ENCODE peak calls at places on chromosomes 13 and 19, in seven cellular contexts. P, X, H, O, W, G and K are unnamed samples.

GRCh38 chr13:26872444-26873173 is 112.0 kb upstream of the GPR12 start:
- DNase-seq in P (peak; percentile 29), X (peak; percentile 43), H (no peak), O (no peak), W (peak; percentile 37), G (peak; percentile 71), K (no peak)

GRCh38 chr19:51689751-51690358 is 3.3 kb upstream of the SPACA6 start:
- DNase-seq in P (peak; percentile 23), X (no peak), H (no peak), O (no peak), W (no peak), G (peak; percentile 73), K (no peak)

GRCh38 chr13:112803422-112803821 is 113.6 kb downstream of the ATP11A start:
- DNase-seq in P (no peak), X (no peak), H (no peak), O (no peak), W (no peak), G (no peak), K (no peak)

GRCh38 chr19:18700501-18701249 is 17.2 kb downstream of the CRTC1 start:
- DNase-seq in P (peak; percentile 98), X (peak; percentile 83), H (no peak), O (no peak), W (peak; percentile 55), G (peak; percentile 75), K (peak; percentile 36)

GRCh38 chr19:36265856-36266374 is 51.0 kb downstream of the ZNF146 start:
- DNase-seq in P (no peak), X (no peak), H (no peak), O (no peak), W (no peak), G (no peak), K (no peak)

GRCh38 chr13:33322474-33322827 is 36.9 kb upstream of the STARD13 start:
- DNase-seq in P (peak; percentile 17), X (no peak), H (no peak), O (no peak), W (no peak), G (peak; percentile 28), K (no peak)

GRCh38 chr13:74715718-74716117 is 581.5 kb upstream of the KLF12 start:
- DNase-seq in P (no peak), X (no peak), H (no peak), O (no peak), W (no peak), G (no peak), K (no peak)

GRCh38 chr13:49303533-49304252 is 56.0 kb downstream of the CDADC1 start:
- DNase-seq in P (peak; percentile 77), X (no peak), H (no peak), O (no peak), W (no peak), G (peak; percentile 70), K (no peak)

GRCh38 chr19:36196249-36196648 is 18.2 kb downstream of the ZNF565 start:
- DNase-seq in P (no peak), X (no peak), H (no peak), O (no peak), W (no peak), G (no peak), K (peak; percentile 16)

GRCh38 chr13:89380101-89380500 is 1708.9 kb downstream of the SLITRK5 start:
- DNase-seq in P (no peak), X (no peak), H (no peak), O (no peak), W (no peak), G (no peak), K (peak; percentile 2)

GRCh38 chr13:45257638-45258338 is 56.9 kb upstream of the KCTD4 start:
- DNase-seq in P (no peak), X (peak; percentile 59), H (no peak), O (no peak), W (no peak), G (no peak), K (peak; percentile 48)

GRCh38 chr19:51372649-51373504 is at the start of gene NKG7:
- DNase-seq in P (no peak), X (peak; percentile 85), H (no peak), O (no peak), W (peak; percentile 69), G (no peak), K (no peak)

GRCh38 chr19:30044273-30045259 is 102.5 kb downstream of the URI1 start:
- DNase-seq in P (no peak), X (no peak), H (no peak), O (no peak), W (no peak), G (no peak), K (no peak)

GRCh38 chr19:34962945-34963530 is 991 bp downstream of the ZNF792 start:
- DNase-seq in P (no peak), X (peak; percentile 23), H (no peak), O (no peak), W (no peak), G (no peak), K (no peak)

GRCh38 chr19:34963531-34964406 is at the start of gene ZNF792:
- DNase-seq in P (peak; percentile 73), X (peak; percentile 54), H (no peak), O (no peak), W (peak; percentile 38), G (peak; percentile 72), K (peak; percentile 19)

GRCh38 chr19:34961775-34962174 is 2.3 kb downstream of the ZNF792 start:
- DNase-seq in P (no peak), X (no peak), H (no peak), O (no peak), W (no peak), G (no peak), K (no peak)

GRCh38 chr19:34962281-34962944 is 1.6 kb downstream of the ZNF792 start:
- DNase-seq in P (peak; percentile 23), X (peak; percentile 81), H (no peak), O (no peak), W (no peak), G (no peak), K (no peak)

DNA sequence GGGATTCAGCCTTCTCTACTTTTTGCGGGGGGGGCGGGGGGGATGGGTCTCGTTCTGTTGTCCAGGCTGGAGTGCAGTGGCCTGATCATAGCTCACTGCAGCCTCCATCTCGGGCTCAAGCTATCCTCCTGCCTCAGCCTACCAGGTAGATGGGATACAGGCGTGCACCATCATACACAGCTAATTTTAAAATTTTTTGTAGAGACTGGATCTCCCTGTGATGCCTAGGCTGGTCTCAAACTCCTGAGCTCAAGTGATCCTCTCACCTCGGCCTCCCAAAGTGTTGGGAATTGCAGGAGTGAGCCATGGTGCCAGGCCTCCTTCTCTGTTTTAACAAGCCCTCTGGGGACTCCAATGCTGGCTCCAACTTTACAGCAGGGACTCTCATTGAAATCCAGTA is 569 bp upstream of the ZNF792 start:
- DNase-seq in P (no peak), X (no peak), H (no peak), O (no peak), W (no peak), G (no peak), K (no peak)
- H3K4me3 ChIP-seq in P (no peak overlapping the region), X (no peak overlapping the region), H (peak overlapping the region; percentile 82), O (peak overlapping the region; percentile 97), W (no peak overlapping the region), G (no peak overlapping the region), K (no peak overlapping the region)

GRCh38 chr13:110273254-110273653 is 33.7 kb downstream of the COL4A1 start:
- DNase-seq in P (no peak), X (no peak), H (no peak), O (no peak), W (no peak), G (no peak), K (no peak)

GRCh38 chr13:110274687-110275086 is 32.3 kb downstream of the COL4A1 start:
- DNase-seq in P (no peak), X (no peak), H (no peak), O (no peak), W (no peak), G (no peak), K (no peak)

GRCh38 chr13:110272227-110272626 is 34.7 kb downstream of the COL4A1 start:
- DNase-seq in P (no peak), X (no peak), H (no peak), O (no peak), W (no peak), G (no peak), K (no peak)

GRCh38 chr13:110271313-110271712 is 35.6 kb downstream of the COL4A1 start:
- DNase-seq in P (no peak), X (no peak), H (no peak), O (no peak), W (no peak), G (no peak), K (no peak)

GRCh38 chr13:110272651-110273050 is 34.3 kb downstream of the COL4A1 start:
- DNase-seq in P (no peak), X (no peak), H (no peak), O (no peak), W (no peak), G (no peak), K (no peak)
- H3K4me1 ChIP-seq in P (no peaks in the 10 kb centered on the region), X (no peaks in the 10 kb centered on the region), H (peaks cover 9% of the 10 kb centered on the region), O (peaks cover 90% of the 10 kb centered on the region), W (no peaks in the 10 kb centered on the region), G (no peaks in the 10 kb centered on the region), K (peaks cover 4% of the 10 kb centered on the region)

DNA sequence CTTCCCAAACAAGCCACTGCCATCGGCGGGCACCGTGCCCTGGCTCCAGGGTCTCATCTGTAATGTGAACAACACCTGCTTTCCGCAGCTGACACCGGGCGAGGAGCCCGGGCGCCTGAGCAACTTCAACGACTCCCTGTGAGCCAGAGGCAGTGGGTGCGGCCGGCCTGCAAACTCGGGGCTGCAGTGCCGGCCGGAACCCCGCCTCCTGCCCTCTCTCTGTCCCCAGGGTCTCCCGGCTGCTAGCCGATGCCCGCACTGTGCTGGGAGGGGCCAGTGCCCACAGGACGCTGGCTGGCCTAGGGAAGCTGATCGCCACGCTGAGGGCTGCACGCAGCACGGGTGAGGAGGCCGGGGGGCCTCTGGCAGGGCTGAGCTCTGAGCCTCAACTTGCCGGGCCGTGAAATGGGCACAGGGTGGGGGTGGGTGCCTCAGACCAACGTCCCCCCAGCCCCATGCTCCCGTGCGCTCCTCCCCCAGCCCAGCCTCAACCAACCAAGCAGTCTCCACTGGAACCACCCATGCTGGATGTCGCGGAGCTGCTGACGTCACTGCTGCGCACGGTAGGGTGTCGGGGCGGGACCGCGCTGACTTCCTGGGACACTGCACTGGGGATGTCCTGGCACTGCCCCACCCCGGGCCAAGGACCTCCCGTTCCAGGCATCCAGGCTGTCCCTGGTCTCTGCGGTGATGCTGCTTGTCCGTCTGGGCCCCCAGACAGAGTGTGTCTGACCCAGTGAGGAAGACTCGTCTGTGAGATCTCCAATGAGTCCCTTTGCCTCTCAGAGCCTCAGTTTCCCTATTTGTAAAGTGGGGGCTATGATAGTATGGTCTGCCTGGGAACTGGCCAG is 2.2 kb downstream of the ABCA7 start:
- DNase-seq in P (peak; percentile 99), X (no peak), H (no peak), O (no peak), W (no peak), G (no peak), K (no peak)
- H3K27ac ChIP-seq in P (peak overlapping the region; percentile 60), X (no peak overlapping the region), H (no peak overlapping the region), O (no peak overlapping the region), W (peak overlapping the region; percentile 31), G (no peak overlapping the region), K (no peak overlapping the region)

DNA sequence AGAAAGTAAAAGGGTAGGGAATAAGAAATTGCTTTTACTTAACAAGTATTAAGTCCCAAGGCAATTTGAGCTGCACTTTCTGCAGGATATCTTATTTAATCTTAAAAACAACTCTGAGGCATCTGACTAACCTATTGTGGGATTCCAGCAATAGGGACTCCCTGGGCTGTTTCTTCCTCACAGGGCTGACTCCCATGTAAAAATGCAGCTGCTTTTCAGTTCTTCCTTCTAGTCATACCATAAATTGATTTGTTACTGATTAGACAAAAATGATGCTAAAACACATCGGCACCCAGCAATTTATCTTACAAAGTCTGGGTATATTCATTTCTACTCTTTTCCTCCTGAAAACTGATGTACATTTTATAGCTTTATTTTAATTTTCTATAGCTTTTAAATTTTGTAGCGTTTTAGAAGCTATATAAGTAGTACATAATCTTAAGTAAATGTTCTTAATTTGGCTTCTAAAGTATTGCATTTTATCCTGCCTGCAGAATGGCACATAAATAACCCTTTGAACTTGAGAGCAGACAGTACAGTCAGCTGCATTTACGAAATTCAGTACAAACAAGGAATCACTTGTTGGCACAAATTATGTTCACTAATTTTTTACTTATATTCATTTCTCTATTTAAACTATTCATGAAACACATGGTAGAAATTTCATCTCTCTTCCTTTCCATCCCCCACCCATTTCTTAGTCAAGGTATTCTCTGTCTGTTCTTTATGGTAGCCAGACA is 102.4 kb upstream of the FRY start:
- DNase-seq in P (no peak), X (no peak), H (no peak), O (no peak), W (no peak), G (no peak), K (no peak)
- H3K4me3 ChIP-seq in P (no peak overlapping the region), X (no peak overlapping the region), H (no peak overlapping the region), O (no peak overlapping the region), W (no peak overlapping the region), G (no peak overlapping the region), K (no peak overlapping the region)